ENCODE peak calls at places on chromosomes 13 and 19, in five cellular contexts. One of them, this sample, is unnamed. For H3K27me3, the result is how much of the 10 kb centered on the place peaks cover.

GRCh38 chr19:58356971-58357797 is 3.9 kb upstream of the A1BG start:
- DNase-seq in dorsolateral prefrontal cortex: no peak
- DNase-seq in right lobe of liver: peak
- DNase-seq in AG04450: no peak
- DNase-seq in CD4-positive, alpha-beta T cell: no peak
- DNase-seq in this sample: no peak

GRCh38 chr19:19053508-19054314 is 10.1 kb upstream of the SLC25A42 start:
- DNase-seq in dorsolateral prefrontal cortex: no peak
- DNase-seq in right lobe of liver: peak
- DNase-seq in AG04450: no peak
- DNase-seq in CD4-positive, alpha-beta T cell: peak
- DNase-seq in this sample: peak

GRCh38 chr19:2575734-2576481 is 100.0 kb downstream of the GADD45B start:
- DNase-seq in dorsolateral prefrontal cortex: no peak
- DNase-seq in right lobe of liver: peak
- DNase-seq in AG04450: peak
- DNase-seq in CD4-positive, alpha-beta T cell: no peak
- DNase-seq in this sample: peak

GRCh38 chr13:109088101-109088500 is 458.7 kb downstream of the MYO16 start:
- DNase-seq in dorsolateral prefrontal cortex: no peak
- DNase-seq in right lobe of liver: no peak
- DNase-seq in AG04450: no peak
- DNase-seq in CD4-positive, alpha-beta T cell: no peak
- DNase-seq in this sample: no peak

GRCh38 chr19:1932395-1932794 is 8.6 kb upstream of the CSNK1G2 start:
- DNase-seq in dorsolateral prefrontal cortex: no peak
- DNase-seq in right lobe of liver: no peak
- DNase-seq in AG04450: no peak
- DNase-seq in CD4-positive, alpha-beta T cell: no peak
- DNase-seq in this sample: no peak

GRCh38 chr13:22103628-22104027 is 432.8 kb downstream of the FGF9 start:
- DNase-seq in dorsolateral prefrontal cortex: no peak
- DNase-seq in right lobe of liver: no peak
- DNase-seq in AG04450: no peak
- DNase-seq in CD4-positive, alpha-beta T cell: no peak
- DNase-seq in this sample: no peak

GRCh38 chr19:19434483-19435045 is 29.1 kb downstream of the GATAD2A start:
- DNase-seq in dorsolateral prefrontal cortex: no peak
- DNase-seq in right lobe of liver: no peak
- DNase-seq in AG04450: no peak
- DNase-seq in CD4-positive, alpha-beta T cell: no peak
- DNase-seq in this sample: no peak

GRCh38 chr13:44382635-44383145 is 9.1 kb downstream of the SERP2 start:
- DNase-seq in dorsolateral prefrontal cortex: no peak
- DNase-seq in right lobe of liver: no peak
- DNase-seq in AG04450: no peak
- DNase-seq in CD4-positive, alpha-beta T cell: no peak
- DNase-seq in this sample: no peak

GRCh38 chr19:53389591-53390377 is 5.2 kb upstream of the ZNF765 start:
- DNase-seq in dorsolateral prefrontal cortex: no peak
- DNase-seq in right lobe of liver: no peak
- DNase-seq in AG04450: no peak
- DNase-seq in CD4-positive, alpha-beta T cell: no peak
- DNase-seq in this sample: no peak

GRCh38 chr19:13012690-13013608 is 17.7 kb downstream of the NFIX start:
- DNase-seq in dorsolateral prefrontal cortex: no peak
- DNase-seq in right lobe of liver: no peak
- DNase-seq in AG04450: no peak
- DNase-seq in CD4-positive, alpha-beta T cell: no peak
- DNase-seq in this sample: no peak

GRCh38 chr13:111902726-111903125 is 164.2 kb upstream of the SOX1 start:
- DNase-seq in dorsolateral prefrontal cortex: no peak
- DNase-seq in right lobe of liver: no peak
- DNase-seq in AG04450: no peak
- DNase-seq in CD4-positive, alpha-beta T cell: no peak
- DNase-seq in this sample: no peak

GRCh38 chr19:45508681-45508930 is 1.3 kb downstream of the VASP start:
- DNase-seq in dorsolateral prefrontal cortex: no peak
- DNase-seq in right lobe of liver: no peak
- DNase-seq in AG04450: no peak
- DNase-seq in CD4-positive, alpha-beta T cell: no peak
- DNase-seq in this sample: no peak

GRCh38 chr13:98751397-98752110 is 918 bp downstream of the SLC15A1 start:
- DNase-seq in dorsolateral prefrontal cortex: no peak
- DNase-seq in right lobe of liver: no peak
- DNase-seq in AG04450: no peak
- DNase-seq in CD4-positive, alpha-beta T cell: no peak
- DNase-seq in this sample: no peak

GRCh38 chr13:25901460-25902376 is 150.1 kb downstream of the SHISA2 start:
- DNase-seq in dorsolateral prefrontal cortex: no peak
- DNase-seq in right lobe of liver: no peak
- DNase-seq in AG04450: no peak
- DNase-seq in CD4-positive, alpha-beta T cell: peak
- DNase-seq in this sample: no peak

GRCh38 chr13:48595330-48596127 is 58.2 kb upstream of the CYSLTR2 start:
- DNase-seq in dorsolateral prefrontal cortex: peak
- DNase-seq in right lobe of liver: peak
- DNase-seq in AG04450: peak
- DNase-seq in CD4-positive, alpha-beta T cell: peak
- DNase-seq in this sample: no peak

GRCh38 chr19:49684251-49684982 is 5.0 kb upstream of the ADM5 start:
- DNase-seq in dorsolateral prefrontal cortex: no peak
- DNase-seq in right lobe of liver: no peak
- DNase-seq in AG04450: no peak
- DNase-seq in CD4-positive, alpha-beta T cell: no peak
- DNase-seq in this sample: no peak
- TF ChIP-seq CTCF in dorsolateral prefrontal cortex: no peak
- TF ChIP-seq CTCF in right lobe of liver: peak
- TF ChIP-seq CTCF in AG04450: peak
- TF ChIP-seq CTCF in CD4-positive, alpha-beta T cell: no peak
- TF ChIP-seq CTCF in this sample: peak

DNA sequence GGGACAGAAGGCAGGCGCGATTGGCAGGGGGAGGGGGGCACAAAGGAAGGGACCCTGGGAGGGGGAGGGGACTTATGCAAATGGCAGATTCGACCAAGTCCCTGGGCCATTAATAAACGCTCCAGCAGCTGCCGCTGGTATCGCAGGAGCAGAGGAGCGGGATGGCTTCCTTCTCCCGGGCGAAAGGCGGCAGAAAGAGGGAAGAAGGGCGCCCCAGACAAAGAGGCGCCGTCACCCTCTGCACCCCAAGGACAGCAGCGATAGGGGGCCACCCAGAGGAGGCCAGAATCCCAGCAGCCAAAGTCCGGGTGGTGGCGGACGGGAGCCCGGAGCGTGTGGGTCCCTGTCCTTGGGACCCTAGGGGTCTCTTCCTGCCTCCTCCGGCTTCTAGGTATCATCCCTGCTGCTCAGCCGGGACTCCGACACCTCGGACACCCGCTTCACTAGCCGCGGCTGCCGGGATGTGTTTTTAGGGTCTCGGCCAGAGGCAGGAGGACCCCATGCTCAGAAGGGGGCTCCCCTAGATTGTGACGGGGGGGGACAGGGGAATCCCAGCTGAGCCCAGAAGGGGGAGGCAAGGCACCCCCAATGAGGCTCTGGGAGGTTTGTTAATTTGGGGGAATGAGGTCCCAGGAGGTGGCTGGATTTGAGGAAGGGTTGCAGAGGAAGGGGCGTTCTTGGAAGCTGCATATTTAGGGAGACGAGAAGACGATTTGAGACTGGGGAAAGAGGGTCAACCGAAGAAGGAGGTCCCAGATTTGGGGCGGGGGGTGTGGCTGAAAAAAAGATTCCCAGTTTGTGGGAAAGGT is 1.7 kb downstream of the PTPRS start:
- DNase-seq in dorsolateral prefrontal cortex: peak
- DNase-seq in right lobe of liver: no peak
- DNase-seq in AG04450: no peak
- DNase-seq in CD4-positive, alpha-beta T cell: no peak
- DNase-seq in this sample: no peak
- H3K27me3 ChIP-seq in dorsolateral prefrontal cortex: under half
- H3K27me3 ChIP-seq in right lobe of liver: under half
- H3K27me3 ChIP-seq in AG04450: under half
- H3K27me3 ChIP-seq in CD4-positive, alpha-beta T cell: half or more
- H3K27me3 ChIP-seq in this sample: under half

GRCh38 chr13:73230714-73231113 is 171.9 kb downstream of the KLF5 start:
- DNase-seq in dorsolateral prefrontal cortex: no peak
- DNase-seq in right lobe of liver: no peak
- DNase-seq in AG04450: no peak
- DNase-seq in CD4-positive, alpha-beta T cell: no peak
- DNase-seq in this sample: no peak

GRCh38 chr13:73231456-73231855 is 172.7 kb downstream of the KLF5 start:
- DNase-seq in dorsolateral prefrontal cortex: no peak
- DNase-seq in right lobe of liver: no peak
- DNase-seq in AG04450: no peak
- DNase-seq in CD4-positive, alpha-beta T cell: no peak
- DNase-seq in this sample: no peak

GRCh38 chr13:73224708-73225107 is 165.9 kb downstream of the KLF5 start:
- DNase-seq in dorsolateral prefrontal cortex: no peak
- DNase-seq in right lobe of liver: no peak
- DNase-seq in AG04450: no peak
- DNase-seq in CD4-positive, alpha-beta T cell: no peak
- DNase-seq in this sample: no peak

GRCh38 chr13:73225983-73226382 is 167.2 kb downstream of the KLF5 start:
- DNase-seq in dorsolateral prefrontal cortex: no peak
- DNase-seq in right lobe of liver: no peak
- DNase-seq in AG04450: no peak
- DNase-seq in CD4-positive, alpha-beta T cell: no peak
- DNase-seq in this sample: no peak

GRCh38 chr13:73228546-73228945 is 169.7 kb downstream of the KLF5 start:
- DNase-seq in dorsolateral prefrontal cortex: no peak
- DNase-seq in right lobe of liver: no peak
- DNase-seq in AG04450: no peak
- DNase-seq in CD4-positive, alpha-beta T cell: no peak
- DNase-seq in this sample: no peak
- TF ChIP-seq CTCF in dorsolateral prefrontal cortex: no peak
- TF ChIP-seq CTCF in right lobe of liver: no peak
- TF ChIP-seq CTCF in AG04450: peak
- TF ChIP-seq CTCF in CD4-positive, alpha-beta T cell: peak
- TF ChIP-seq CTCF in this sample: no peak

GRCh38 chr13:20165417-20166257 is 4.8 kb upstream of the GJA3 start:
- DNase-seq in dorsolateral prefrontal cortex: no peak
- DNase-seq in right lobe of liver: no peak
- DNase-seq in AG04450: peak
- DNase-seq in CD4-positive, alpha-beta T cell: no peak
- DNase-seq in this sample: no peak
- H3K27me3 ChIP-seq in dorsolateral prefrontal cortex: under half
- H3K27me3 ChIP-seq in right lobe of liver: under half
- H3K27me3 ChIP-seq in AG04450: under half
- H3K27me3 ChIP-seq in CD4-positive, alpha-beta T cell: under half
- H3K27me3 ChIP-seq in this sample: under half